ENCODE peak calls at places on chromosomes 6 and 20, in six cellular contexts. J is substantia nigra; N is naive thymus-derived CD8-positive, alpha-beta T cell; Q is stimulated activated naive CD4-positive, alpha-beta T cell; A is neural progenitor cell; X is activated CD8-positive, alpha-beta memory T cell treated with anti-CD3 and anti-CD28 coated beads, Interleukin-2, amount 50 U/mL, for 4 hours. Z is an unnamed sample.

GRCh38 chr6:14477559-14477958 is 360.0 kb downstream of the CD83 start:
- DNase-seq in J (no peak), N (no peak), Q (no peak), A (no peak), X (no peak), Z (no peak)

GRCh38 chr20:34708621-34709043 is 4.5 kb downstream of the TP53INP2 start:
- DNase-seq in J (no peak), N (peak), Q (peak), A (peak), X (peak), Z (no peak)

GRCh38 chr6:116190550-116190949 is 63.3 kb downstream of the TSPYL4 start:
- DNase-seq in J (no peak), N (no peak), Q (no peak), A (no peak), X (no peak), Z (no peak)

GRCh38 chr6:11875325-11876109 is 96.9 kb upstream of the ADTRP start:
- DNase-seq in J (no peak), N (no peak), Q (no peak), A (peak), X (no peak), Z (no peak)

GRCh38 chr20:53608456-53609413 is 15.1 kb upstream of the ZNF217 start:
- DNase-seq in J (no peak), N (peak), Q (no peak), A (no peak), X (no peak), Z (no peak)

GRCh38 chr20:6164421-6165341 is 41.9 kb upstream of the FERMT1 start:
- DNase-seq in J (no peak), N (no peak), Q (no peak), A (no peak), X (no peak), Z (no peak)

GRCh38 chr6:151958332-151958731 is 150.8 kb downstream of the ESR1 start:
- DNase-seq in J (no peak), N (no peak), Q (no peak), A (no peak), X (no peak), Z (no peak)

GRCh38 chr6:15754035-15754705 is 91.3 kb upstream of the DTNBP1 start:
- DNase-seq in J (no peak), N (no peak), Q (no peak), A (no peak), X (no peak), Z (no peak)

GRCh38 chr6:74161380-74161779 is 465.4 kb downstream of the CD109 start:
- DNase-seq in J (no peak), N (no peak), Q (no peak), A (no peak), X (no peak), Z (no peak)

GRCh38 chr6:164695896-164696295 is 613.5 kb downstream of the C6orf118 start:
- DNase-seq in J (no peak), N (no peak), Q (no peak), A (no peak), X (no peak), Z (no peak)

GRCh38 chr6:11689847-11690246 is 88.8 kb downstream of the ADTRP start:
- DNase-seq in J (no peak), N (no peak), Q (no peak), A (no peak), X (no peak), Z (no peak)

GRCh38 chr6:31978831-31979230 is 3.0 kb upstream of the C4A start:
- DNase-seq in J (no peak), N (no peak), Q (no peak), A (no peak), X (no peak), Z (no peak)

GRCh38 chr20:36105731-36106226 is 48.8 kb upstream of the EPB41L1 start:
- DNase-seq in J (no peak), N (no peak), Q (no peak), A (no peak), X (no peak), Z (no peak)

GRCh38 chr6:130937942-130938604 is 110.9 kb downstream of the SMLR1 start:
- DNase-seq in J (no peak), N (no peak), Q (no peak), A (no peak), X (no peak), Z (no peak)

GRCh38 chr20:23159256-23159922 is 73.3 kb upstream of the CD93 start:
- DNase-seq in J (no peak), N (no peak), Q (no peak), A (no peak), X (no peak), Z (no peak)

GRCh38 chr20:41318271-41318649 is 729 bp upstream of the ZHX3 start:
- DNase-seq in J (no peak), N (no peak), Q (no peak), A (no peak), X (no peak), Z (no peak)

GRCh38 chr6:22078802-22079545 is 217.9 kb downstream of the PRL start:
- DNase-seq in J (no peak), N (no peak), Q (no peak), A (peak), X (no peak), Z (no peak)

GRCh38 chr6:47836639-47837038 is 54.8 kb downstream of the OPN5 start:
- DNase-seq in J (no peak), N (no peak), Q (no peak), A (no peak), X (no peak), Z (no peak)

GRCh38 chr6:117380298-117380697 is 45.4 kb downstream of the ROS1 start:
- DNase-seq in J (no peak), N (no peak), Q (no peak), A (no peak), X (no peak), Z (no peak)

GRCh38 chr6:107330190-107330589 is 129.2 kb downstream of the PDSS2 start:
- DNase-seq in J (no peak), N (no peak), Q (no peak), A (no peak), X (no peak), Z (no peak)